ENCODE peak calls at places on chromosomes 13 and 19, in five cellular contexts. Y is K562, C is cardiac muscle cell, V is GM13976, H is progenitor cell of endocrine pancreas. K is an unnamed sample.

GRCh38 chr13:42322806-42323205 is 50.9 kb downstream of the AKAP11 start:
- DNase-seq in Y (no peak), C (no peak), V (no peak), H (no peak), K (no peak)

GRCh38 chr13:37546087-37546486 is 52.5 kb downstream of the POSTN start:
- DNase-seq in Y (no peak), C (no peak), V (no peak), H (no peak), K (no peak)

GRCh38 chr13:33279898-33280549 is 5.5 kb downstream of the STARD13 start:
- DNase-seq in Y (no peak), C (no peak), V (no peak), H (no peak), K (no peak)

GRCh38 chr19:45049073-45049736 is 10.4 kb downstream of the CLASRP start:
- DNase-seq in Y (no peak), C (no peak), V (no peak), H (no peak), K (no peak)

GRCh38 chr13:30877335-30877734 is 28.7 kb upstream of the MEDAG start:
- DNase-seq in Y (no peak), C (no peak), V (no peak), H (no peak), K (no peak)

GRCh38 chr13:91031508-91031907 is 316.0 kb upstream of the MIR17HG start:
- DNase-seq in Y (no peak), C (no peak), V (no peak), H (no peak), K (no peak)

GRCh38 chr19:290539-291521 is at the start of gene PLPP2:
- DNase-seq in Y (peak; percentile 69), C (no peak), V (peak; percentile 30), H (peak; percentile 58), K (no peak)

GRCh38 chr13:64556391-64556790 is 2673.7 kb downstream of the PCDH9 start:
- DNase-seq in Y (no peak), C (no peak), V (no peak), H (no peak), K (no peak)

GRCh38 chr13:23626730-23627129 is 56.5 kb downstream of the TNFRSF19 start:
- DNase-seq in Y (no peak), C (no peak), V (no peak), H (no peak), K (no peak)

GRCh38 chr13:73462241-73462640 is 403.4 kb downstream of the KLF5 start:
- DNase-seq in Y (no peak), C (no peak), V (no peak), H (no peak), K (no peak)

GRCh38 chr13:93318538-93318937 is 91.9 kb downstream of the GPC6 start:
- DNase-seq in Y (no peak), C (peak; percentile 9), V (no peak), H (no peak), K (no peak)

GRCh38 chr19:55283548-55284393 is at the start of gene BRSK1:
- DNase-seq in Y (peak; percentile 75), C (peak; percentile 84), V (no peak), H (peak; percentile 61), K (peak; percentile 79)

GRCh38 chr19:1725100-1726064 is 27.9 kb upstream of the ONECUT3 start:
- DNase-seq in Y (peak; percentile 100), C (peak; percentile 83), V (peak; percentile 89), H (peak; percentile 86), K (peak; percentile 88)

GRCh38 chr19:46392837-46393236 is 20.5 kb downstream of the CCDC8 start:
- DNase-seq in Y (no peak), C (no peak), V (no peak), H (no peak), K (no peak)

GRCh38 chr13:113032291-113032690 is 63.3 kb downstream of the MCF2L start:
- DNase-seq in Y (no peak), C (no peak), V (no peak), H (no peak), K (no peak)

GRCh38 chr13:36530050-36530789 is 97.9 kb downstream of the CCNA1 start:
- DNase-seq in Y (no peak), C (no peak), V (no peak), H (no peak), K (no peak)

GRCh38 chr13:80469841-80470378 is 129.0 kb upstream of the SPRY2 start:
- DNase-seq in Y (no peak), C (no peak), V (no peak), H (no peak), K (no peak)

GRCh38 chr19:14580623-14581237 is 2.2 kb upstream of the CLEC17A start:
- DNase-seq in Y (peak; percentile 37), C (no peak), V (peak; percentile 55), H (no peak), K (no peak)

GRCh38 chr13:113552786-113553540 is 31.6 kb upstream of the TFDP1 start:
- DNase-seq in Y (no peak), C (no peak), V (no peak), H (no peak), K (no peak)

GRCh38 chr13:74246398-74246975 is 112.3 kb upstream of the KLF12 start:
- DNase-seq in Y (no peak), C (no peak), V (no peak), H (no peak), K (no peak)

GRCh38 chr13:91986771-91987515 is 588.5 kb downstream of the GPC5 start:
- DNase-seq in Y (no peak), C (no peak), V (no peak), H (no peak), K (no peak)

GRCh38 chr13:27374650-27375049 is 49.8 kb upstream of the GTF3A start:
- DNase-seq in Y (peak; percentile 69), C (peak; percentile 81), V (peak; percentile 75), H (peak; percentile 49), K (peak; percentile 66)

GRCh38 chr13:66888698-66889097 is 341.4 kb downstream of the PCDH9 start:
- DNase-seq in Y (no peak), C (no peak), V (no peak), H (no peak), K (no peak)

GRCh38 chr13:112896736-112897602 is 72.0 kb upstream of the MCF2L start:
- DNase-seq in Y (no peak), C (no peak), V (no peak), H (no peak), K (no peak)

GRCh38 chr19:17719730-17720486 is 628 bp downstream of the MAP1S start:
- DNase-seq in Y (peak; percentile 67), C (no peak), V (peak; percentile 60), H (no peak), K (no peak)

GRCh38 chr13:34698953-34699352 is 243.1 kb upstream of the NBEA start:
- DNase-seq in Y (no peak), C (no peak), V (no peak), H (no peak), K (no peak)

GRCh38 chr13:79932556-79932955 is 408.4 kb downstream of the SPRY2 start:
- DNase-seq in Y (no peak), C (no peak), V (no peak), H (no peak), K (no peak)

GRCh38 chr13:51626749-51627148 is 42.5 kb downstream of the WDFY2 start:
- DNase-seq in Y (no peak), C (no peak), V (no peak), H (no peak), K (no peak)

GRCh38 chr13:60020288-60020687 is 143.4 kb downstream of the DIAPH3 start:
- DNase-seq in Y (no peak), C (no peak), V (no peak), H (no peak), K (no peak)

GRCh38 chr19:12792048-12792852 is 964 bp downstream of the JUNB start:
- DNase-seq in Y (peak; percentile 64), C (peak; percentile 74), V (no peak), H (no peak), K (peak; percentile 71)

GRCh38 chr13:107296804-107297203 is 728.9 kb upstream of the ARGLU1 start:
- DNase-seq in Y (no peak), C (no peak), V (no peak), H (no peak), K (no peak)

GRCh38 chr13:32019612-32020233 is 11.9 kb upstream of the FRY start:
- DNase-seq in Y (peak; percentile 14), C (peak; percentile 74), V (peak; percentile 62), H (peak; percentile 25), K (peak; percentile 50)

GRCh38 chr19:38360351-38360750 is 14.0 kb upstream of the PSMD8 start:
- DNase-seq in Y (no peak), C (no peak), V (no peak), H (no peak), K (no peak)

GRCh38 chr19:38360839-38361631 is 13.3 kb upstream of the PSMD8 start:
- DNase-seq in Y (peak; percentile 30), C (no peak), V (no peak), H (no peak), K (no peak)

GRCh38 chr19:38362076-38362945 is 12.1 kb upstream of the PSMD8 start:
- DNase-seq in Y (peak; percentile 93), C (peak; percentile 88), V (peak; percentile 82), H (peak; percentile 75), K (peak; percentile 86)

GRCh38 chr19:38359242-38360021 is 14.9 kb upstream of the PSMD8 start:
- DNase-seq in Y (no peak), C (no peak), V (no peak), H (no peak), K (no peak)

GRCh38 chr19:38361633-38362075 is 12.7 kb upstream of the PSMD8 start:
- DNase-seq in Y (peak; percentile 91), C (peak; percentile 92), V (peak; percentile 88), H (peak; percentile 77), K (peak; percentile 91)
- TF ChIP-seq CTCF in Y (peak; percentile 54), C (no peak), V (no peak), H (peak; percentile 30), K (no peak)

DNA sequence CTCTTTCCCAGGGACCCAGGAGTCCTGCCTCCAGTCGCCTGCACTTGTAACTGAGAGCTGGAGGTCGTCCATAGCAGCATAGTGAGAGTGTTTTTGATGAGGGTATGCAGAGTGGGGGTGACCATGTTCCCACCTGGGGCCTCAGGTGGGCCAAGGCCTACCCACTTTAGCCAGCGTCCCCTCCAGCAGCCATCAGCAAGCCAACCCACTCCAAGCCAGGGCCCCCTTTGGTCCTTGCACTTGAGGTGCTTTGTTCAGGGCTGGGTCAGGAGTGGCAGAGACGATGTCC is 11.9 kb upstream of the SMG9 start:
- DNase-seq in Y (no peak), C (no peak), V (no peak), H (no peak), K (no peak)
- TF ChIP-seq CTCF in Y (no peak), C (no peak), V (no peak), H (no peak), K (peak; percentile 1)

GRCh38 chr19:3236272-3236671 is 11.8 kb downstream of the CELF5 start:
- DNase-seq in Y (no peak), C (no peak), V (no peak), H (no peak), K (no peak)
- TF ChIP-seq CTCF in Y (no peak), C (no peak), V (no peak), H (no peak), K (no peak)

GRCh38 chr19:48252625-48253024 is 3.1 kb downstream of the CARD8 start:
- DNase-seq in Y (no peak), C (no peak), V (no peak), H (no peak), K (no peak)

GRCh38 chr19:48258350-48258749 is 2.6 kb upstream of the CARD8 start:
- DNase-seq in Y (no peak), C (no peak), V (no peak), H (no peak), K (no peak)

GRCh38 chr19:48254529-48254970 is 1.2 kb downstream of the CARD8 start:
- DNase-seq in Y (no peak), C (no peak), V (no peak), H (no peak), K (no peak)

GRCh38 chr19:48253999-48254398 is 1.7 kb downstream of the CARD8 start:
- DNase-seq in Y (no peak), C (no peak), V (no peak), H (no peak), K (no peak)

GRCh38 chr19:48255376-48256303 is at the start of gene CARD8:
- DNase-seq in Y (peak; percentile 68), C (peak; percentile 84), V (peak; percentile 61), H (peak; percentile 41), K (peak; percentile 66)
- TF ChIP-seq CTCF in Y (peak; percentile 4), C (no peak), V (no peak), H (no peak), K (no peak)

K was measured in nephron progenitor cell.